ENCODE peak calls at places on chromosomes 16 and 17, in nine cellular contexts. One of them, this sample, is unnamed. For H3K27me3, the result is how much of the 10 kb centered on the place peaks cover.

GRCh38 chr16:9695152-9695551 is 487.1 kb downstream of the GRIN2A start:
- DNase-seq in body of pancreas: no peak
- DNase-seq in cardiac muscle cell: no peak
- DNase-seq in GM23248: no peak
- DNase-seq in uterus: no peak
- DNase-seq in HL-60: no peak
- DNase-seq in right cardiac atrium: no peak
- DNase-seq in psoas muscle: no peak
- DNase-seq in adrenal gland: no peak
- DNase-seq in this sample: no peak

GRCh38 chr17:4679652-4680051 is 24.3 kb downstream of the PELP1 start:
- DNase-seq in body of pancreas: no peak
- DNase-seq in cardiac muscle cell: no peak
- DNase-seq in GM23248: peak
- DNase-seq in uterus: no peak
- DNase-seq in HL-60: no peak
- DNase-seq in right cardiac atrium: no peak
- DNase-seq in psoas muscle: no peak
- DNase-seq in adrenal gland: no peak
- DNase-seq in this sample: no peak

GRCh38 chr17:73268582-73269328 is 7.1 kb upstream of the CPSF4L start:
- DNase-seq in body of pancreas: peak
- DNase-seq in cardiac muscle cell: no peak
- DNase-seq in GM23248: no peak
- DNase-seq in uterus: no peak
- DNase-seq in HL-60: peak
- DNase-seq in right cardiac atrium: no peak
- DNase-seq in psoas muscle: no peak
- DNase-seq in adrenal gland: no peak
- DNase-seq in this sample: no peak

GRCh38 chr16:69852815-69853214 is 90.7 kb downstream of the WWP2 start:
- DNase-seq in body of pancreas: no peak
- DNase-seq in cardiac muscle cell: no peak
- DNase-seq in GM23248: no peak
- DNase-seq in uterus: no peak
- DNase-seq in HL-60: no peak
- DNase-seq in right cardiac atrium: no peak
- DNase-seq in psoas muscle: no peak
- DNase-seq in adrenal gland: no peak
- DNase-seq in this sample: no peak

GRCh38 chr16:89170346-89171215 is 967 bp upstream of the CDH15 start:
- DNase-seq in body of pancreas: peak
- DNase-seq in cardiac muscle cell: no peak
- DNase-seq in GM23248: no peak
- DNase-seq in uterus: no peak
- DNase-seq in HL-60: no peak
- DNase-seq in right cardiac atrium: peak
- DNase-seq in psoas muscle: peak
- DNase-seq in adrenal gland: no peak
- DNase-seq in this sample: no peak

GRCh38 chr16:25783226-25783625 is 91.5 kb downstream of the HS3ST4 start:
- DNase-seq in body of pancreas: no peak
- DNase-seq in cardiac muscle cell: no peak
- DNase-seq in GM23248: no peak
- DNase-seq in uterus: no peak
- DNase-seq in HL-60: no peak
- DNase-seq in right cardiac atrium: no peak
- DNase-seq in psoas muscle: no peak
- DNase-seq in adrenal gland: no peak
- DNase-seq in this sample: no peak

GRCh38 chr16:58695368-58695767 is 10.8 kb upstream of the SLC38A7 start:
- DNase-seq in body of pancreas: no peak
- DNase-seq in cardiac muscle cell: no peak
- DNase-seq in GM23248: no peak
- DNase-seq in uterus: no peak
- DNase-seq in HL-60: no peak
- DNase-seq in right cardiac atrium: no peak
- DNase-seq in psoas muscle: no peak
- DNase-seq in adrenal gland: no peak
- DNase-seq in this sample: no peak

GRCh38 chr16:82671743-82672142 is 45.0 kb downstream of the CDH13 start:
- DNase-seq in body of pancreas: no peak
- DNase-seq in cardiac muscle cell: no peak
- DNase-seq in GM23248: no peak
- DNase-seq in uterus: no peak
- DNase-seq in HL-60: no peak
- DNase-seq in right cardiac atrium: no peak
- DNase-seq in psoas muscle: no peak
- DNase-seq in adrenal gland: no peak
- DNase-seq in this sample: no peak

GRCh38 chr17:21240375-21241055 is 12.7 kb downstream of the NATD1 start:
- DNase-seq in body of pancreas: no peak
- DNase-seq in cardiac muscle cell: no peak
- DNase-seq in GM23248: no peak
- DNase-seq in uterus: no peak
- DNase-seq in HL-60: no peak
- DNase-seq in right cardiac atrium: no peak
- DNase-seq in psoas muscle: no peak
- DNase-seq in adrenal gland: no peak
- DNase-seq in this sample: no peak

GRCh38 chr17:11935734-11936406 is 61.4 kb downstream of the ZNF18 start:
- DNase-seq in body of pancreas: peak
- DNase-seq in cardiac muscle cell: peak
- DNase-seq in GM23248: peak
- DNase-seq in uterus: no peak
- DNase-seq in HL-60: peak
- DNase-seq in right cardiac atrium: peak
- DNase-seq in psoas muscle: no peak
- DNase-seq in adrenal gland: peak
- DNase-seq in this sample: peak

DNA sequence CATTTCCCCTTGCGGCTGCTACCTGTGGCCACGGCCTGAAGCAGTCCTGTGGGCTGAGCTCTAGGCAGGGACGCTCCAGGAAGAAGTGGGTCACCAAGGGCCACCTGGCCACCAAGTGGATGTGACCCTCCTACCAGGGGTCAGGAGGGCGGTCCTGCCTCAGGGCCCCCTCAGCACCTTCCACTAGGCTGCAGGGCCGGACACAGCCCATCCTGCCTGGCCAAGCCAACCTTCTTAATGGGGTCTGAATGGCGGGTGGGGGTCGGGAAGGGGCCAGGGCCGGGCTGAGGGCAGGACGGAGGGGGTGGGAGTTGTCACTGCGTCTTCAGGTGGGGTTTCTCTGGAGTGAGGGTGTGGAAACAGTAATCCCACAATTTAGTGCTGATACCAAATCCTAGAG is 13.2 kb upstream of the MLKL start:
- DNase-seq in body of pancreas: no peak
- DNase-seq in cardiac muscle cell: no peak
- DNase-seq in GM23248: no peak
- DNase-seq in uterus: no peak
- DNase-seq in HL-60: no peak
- DNase-seq in right cardiac atrium: no peak
- DNase-seq in psoas muscle: no peak
- DNase-seq in adrenal gland: no peak
- DNase-seq in this sample: no peak
- H3K4me3 ChIP-seq in body of pancreas: no peak
- H3K4me3 ChIP-seq in cardiac muscle cell: no peak
- H3K4me3 ChIP-seq in GM23248: no peak
- H3K4me3 ChIP-seq in uterus: no peak
- H3K4me3 ChIP-seq in HL-60: no peak
- H3K4me3 ChIP-seq in right cardiac atrium: no peak
- H3K4me3 ChIP-seq in psoas muscle: no peak
- H3K4me3 ChIP-seq in adrenal gland: no peak
- H3K4me3 ChIP-seq in this sample: no peak

DNA sequence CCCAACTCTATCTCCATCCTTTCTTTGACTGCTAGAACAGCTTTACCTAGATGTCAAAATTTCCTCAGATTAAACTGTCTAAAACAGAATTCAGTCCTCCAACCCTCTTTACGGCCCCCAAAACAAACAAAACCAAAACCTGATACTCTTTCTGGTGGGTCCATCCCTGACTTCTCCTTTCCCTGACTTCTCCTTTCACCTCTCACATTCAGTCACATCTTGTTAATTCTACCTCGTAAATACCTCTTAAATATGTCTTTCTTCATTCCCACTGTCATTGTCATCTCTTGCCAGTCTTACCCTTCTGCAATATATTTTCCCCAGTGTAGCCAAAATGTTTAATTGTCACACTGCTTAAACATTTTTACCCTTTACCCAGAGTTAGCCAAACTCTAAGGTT is 4.6 kb downstream of the PPM1E start:
- DNase-seq in body of pancreas: no peak
- DNase-seq in cardiac muscle cell: no peak
- DNase-seq in GM23248: no peak
- DNase-seq in uterus: no peak
- DNase-seq in HL-60: no peak
- DNase-seq in right cardiac atrium: no peak
- DNase-seq in psoas muscle: no peak
- DNase-seq in adrenal gland: no peak
- DNase-seq in this sample: no peak
- H3K27me3 ChIP-seq in body of pancreas: under half
- H3K27me3 ChIP-seq in cardiac muscle cell: under half
- H3K27me3 ChIP-seq in GM23248: half or more
- H3K27me3 ChIP-seq in uterus: under half
- H3K27me3 ChIP-seq in HL-60: under half
- H3K27me3 ChIP-seq in right cardiac atrium: under half
- H3K27me3 ChIP-seq in psoas muscle: half or more
- H3K27me3 ChIP-seq in adrenal gland: under half
- H3K27me3 ChIP-seq in this sample: under half

GRCh38 chr17:28917465-28917864 is 14.6 kb upstream of the DHRS13 start:
- DNase-seq in body of pancreas: no peak
- DNase-seq in cardiac muscle cell: no peak
- DNase-seq in GM23248: no peak
- DNase-seq in uterus: no peak
- DNase-seq in HL-60: no peak
- DNase-seq in right cardiac atrium: no peak
- DNase-seq in psoas muscle: no peak
- DNase-seq in adrenal gland: no peak
- DNase-seq in this sample: no peak
- H3K27ac ChIP-seq in body of pancreas: no peak
- H3K27ac ChIP-seq in cardiac muscle cell: no peak
- H3K27ac ChIP-seq in GM23248: no peak
- H3K27ac ChIP-seq in uterus: no peak
- H3K27ac ChIP-seq in HL-60: no peak
- H3K27ac ChIP-seq in right cardiac atrium: no peak
- H3K27ac ChIP-seq in psoas muscle: peak
- H3K27ac ChIP-seq in adrenal gland: no peak
- H3K27ac ChIP-seq in this sample: peak

DNA sequence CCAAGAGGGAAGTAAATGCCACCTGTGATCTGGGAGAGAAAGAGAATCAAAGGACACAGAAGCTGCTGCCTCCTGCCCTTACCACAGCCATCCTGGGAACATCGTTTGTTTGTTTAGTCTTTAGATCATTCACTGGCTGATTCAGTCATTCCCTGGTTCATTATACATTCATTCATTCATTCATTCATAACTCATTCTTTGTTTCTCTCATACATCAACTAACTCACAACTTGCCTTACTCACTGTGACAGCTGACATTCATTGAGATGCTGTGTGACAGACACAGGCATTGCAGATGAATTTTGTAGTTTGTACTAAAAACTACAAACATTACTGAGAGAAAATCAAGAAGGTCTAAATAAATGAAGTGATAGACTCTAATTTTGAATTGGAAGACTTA is 291.0 kb upstream of the TNRC6C start:
- DNase-seq in body of pancreas: no peak
- DNase-seq in cardiac muscle cell: no peak
- DNase-seq in GM23248: no peak
- DNase-seq in uterus: no peak
- DNase-seq in HL-60: no peak
- DNase-seq in right cardiac atrium: no peak
- DNase-seq in psoas muscle: no peak
- DNase-seq in adrenal gland: no peak
- DNase-seq in this sample: no peak
- H3K4me3 ChIP-seq in body of pancreas: no peak
- H3K4me3 ChIP-seq in cardiac muscle cell: no peak
- H3K4me3 ChIP-seq in GM23248: no peak
- H3K4me3 ChIP-seq in uterus: no peak
- H3K4me3 ChIP-seq in HL-60: no peak
- H3K4me3 ChIP-seq in right cardiac atrium: no peak
- H3K4me3 ChIP-seq in psoas muscle: no peak
- H3K4me3 ChIP-seq in adrenal gland: no peak
- H3K4me3 ChIP-seq in this sample: no peak

DNA sequence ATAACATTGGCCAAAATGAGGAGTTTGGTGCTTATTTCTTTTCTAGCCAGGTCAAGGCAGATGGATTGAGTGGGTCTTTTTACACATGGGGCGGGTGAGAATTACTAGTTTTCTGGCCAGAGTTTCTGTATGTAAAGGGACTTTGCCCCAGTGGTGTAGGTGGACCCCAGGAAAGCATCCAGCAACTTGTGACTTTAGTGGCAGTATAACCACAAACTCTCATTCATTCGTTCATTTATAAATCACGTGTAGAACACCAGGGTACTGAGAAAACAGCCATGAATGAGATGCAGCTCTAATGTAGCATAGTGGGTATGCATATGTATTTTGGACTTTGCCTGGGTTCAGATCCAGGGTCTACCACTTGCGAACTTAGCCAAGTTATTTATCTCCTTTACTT is 8.1 kb downstream of the RAI1 start:
- DNase-seq in body of pancreas: no peak
- DNase-seq in cardiac muscle cell: no peak
- DNase-seq in GM23248: no peak
- DNase-seq in uterus: no peak
- DNase-seq in HL-60: no peak
- DNase-seq in right cardiac atrium: no peak
- DNase-seq in psoas muscle: no peak
- DNase-seq in adrenal gland: no peak
- DNase-seq in this sample: no peak
- H3K27me3 ChIP-seq in body of pancreas: under half
- H3K27me3 ChIP-seq in cardiac muscle cell: under half
- H3K27me3 ChIP-seq in GM23248: under half
- H3K27me3 ChIP-seq in uterus: under half
- H3K27me3 ChIP-seq in HL-60: under half
- H3K27me3 ChIP-seq in right cardiac atrium: under half
- H3K27me3 ChIP-seq in psoas muscle: under half
- H3K27me3 ChIP-seq in adrenal gland: under half
- H3K27me3 ChIP-seq in this sample: under half

DNA sequence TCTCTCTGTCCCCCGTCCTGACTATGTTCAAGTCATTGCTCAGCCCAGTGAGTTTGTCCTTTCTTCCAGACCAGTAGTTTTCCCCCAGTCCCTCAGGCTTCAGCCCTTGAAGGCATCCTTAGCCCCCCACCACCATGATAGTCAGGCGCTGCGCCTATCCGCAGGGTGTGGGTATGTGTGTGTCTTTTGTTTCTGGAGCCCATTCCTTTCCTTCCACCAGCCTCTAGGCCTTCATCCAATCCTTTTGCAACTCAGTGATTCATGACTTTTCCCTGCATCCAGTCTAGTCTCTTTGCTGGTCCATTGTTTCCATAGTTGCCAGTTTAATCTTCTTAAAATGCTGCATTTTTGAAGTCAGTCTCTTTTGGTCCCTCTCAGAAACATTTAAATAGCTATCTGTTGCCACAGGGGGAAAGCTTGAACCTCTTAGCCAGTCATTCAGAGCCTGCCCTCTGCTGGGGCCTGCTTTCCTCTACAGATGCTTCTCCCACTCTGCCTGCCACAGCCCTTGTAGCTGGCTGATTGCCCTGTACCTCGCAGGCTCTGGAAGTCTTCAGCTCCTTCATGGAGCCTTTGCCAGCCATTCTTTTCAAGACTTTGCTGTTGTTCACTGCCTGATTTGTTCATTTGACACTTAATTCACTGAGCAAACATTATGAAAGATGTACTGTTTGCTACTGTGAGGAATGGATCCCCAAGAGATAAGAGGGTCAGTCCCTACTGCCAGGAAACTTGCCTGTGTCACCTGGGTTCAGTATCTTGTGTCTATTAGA is 55.9 kb upstream of the ADCY7 start:
- DNase-seq in body of pancreas: peak
- DNase-seq in cardiac muscle cell: peak
- DNase-seq in GM23248: peak
- DNase-seq in uterus: peak
- DNase-seq in HL-60: peak
- DNase-seq in right cardiac atrium: peak
- DNase-seq in psoas muscle: peak
- DNase-seq in adrenal gland: peak
- DNase-seq in this sample: peak
- H3K27ac ChIP-seq in body of pancreas: no peak
- H3K27ac ChIP-seq in cardiac muscle cell: peak
- H3K27ac ChIP-seq in GM23248: peak
- H3K27ac ChIP-seq in uterus: peak
- H3K27ac ChIP-seq in HL-60: no peak
- H3K27ac ChIP-seq in right cardiac atrium: no peak
- H3K27ac ChIP-seq in psoas muscle: peak
- H3K27ac ChIP-seq in adrenal gland: peak
- H3K27ac ChIP-seq in this sample: no peak